ENCODE peak calls at places on chromosomes 2 and 18, in six cellular contexts. One of them, this sample, is unnamed.

GRCh38 chr2:162524192-162524591 is 180.3 kb downstream of the GCA start:
- DNase-seq in CD8-positive, alpha-beta T cell: no peak
- DNase-seq in stimulated activated CD8-positive, alpha-beta memory T cell treated with anti-CD3 and anti-CD28 coated beads, Interleukin-15, amount 100 ng/mL, for 24 hours: no peak
- DNase-seq in hepatocyte: peak
- DNase-seq in posterior cingulate gyrus: no peak
- DNase-seq in anterior cingulate cortex: no peak
- DNase-seq in this sample: no peak

GRCh38 chr2:106536490-106536889 is 49.3 kb downstream of the CD8B2 start:
- DNase-seq in CD8-positive, alpha-beta T cell: no peak
- DNase-seq in stimulated activated CD8-positive, alpha-beta memory T cell treated with anti-CD3 and anti-CD28 coated beads, Interleukin-15, amount 100 ng/mL, for 24 hours: no peak
- DNase-seq in hepatocyte: no peak
- DNase-seq in posterior cingulate gyrus: no peak
- DNase-seq in anterior cingulate cortex: no peak
- DNase-seq in this sample: no peak

GRCh38 chr2:52414596-52414995 is 1353.0 kb upstream of the CHAC2 start:
- DNase-seq in CD8-positive, alpha-beta T cell: no peak
- DNase-seq in stimulated activated CD8-positive, alpha-beta memory T cell treated with anti-CD3 and anti-CD28 coated beads, Interleukin-15, amount 100 ng/mL, for 24 hours: no peak
- DNase-seq in hepatocyte: no peak
- DNase-seq in posterior cingulate gyrus: no peak
- DNase-seq in anterior cingulate cortex: no peak
- DNase-seq in this sample: no peak

GRCh38 chr2:239357954-239358754 is 42.7 kb downstream of the HDAC4 start:
- DNase-seq in CD8-positive, alpha-beta T cell: no peak
- DNase-seq in stimulated activated CD8-positive, alpha-beta memory T cell treated with anti-CD3 and anti-CD28 coated beads, Interleukin-15, amount 100 ng/mL, for 24 hours: no peak
- DNase-seq in hepatocyte: no peak
- DNase-seq in posterior cingulate gyrus: no peak
- DNase-seq in anterior cingulate cortex: no peak
- DNase-seq in this sample: no peak

GRCh38 chr18:1408331-1408835 is 503.7 kb downstream of the ADCYAP1 start:
- DNase-seq in CD8-positive, alpha-beta T cell: no peak
- DNase-seq in stimulated activated CD8-positive, alpha-beta memory T cell treated with anti-CD3 and anti-CD28 coated beads, Interleukin-15, amount 100 ng/mL, for 24 hours: no peak
- DNase-seq in hepatocyte: peak
- DNase-seq in posterior cingulate gyrus: no peak
- DNase-seq in anterior cingulate cortex: no peak
- DNase-seq in this sample: no peak

GRCh38 chr2:120520929-120521912 is 175.3 kb downstream of the INHBB start:
- DNase-seq in CD8-positive, alpha-beta T cell: no peak
- DNase-seq in stimulated activated CD8-positive, alpha-beta memory T cell treated with anti-CD3 and anti-CD28 coated beads, Interleukin-15, amount 100 ng/mL, for 24 hours: no peak
- DNase-seq in hepatocyte: no peak
- DNase-seq in posterior cingulate gyrus: no peak
- DNase-seq in anterior cingulate cortex: no peak
- DNase-seq in this sample: no peak

GRCh38 chr2:38374978-38375377 is 2.1 kb downstream of the ATL2 start:
- DNase-seq in CD8-positive, alpha-beta T cell: no peak
- DNase-seq in stimulated activated CD8-positive, alpha-beta memory T cell treated with anti-CD3 and anti-CD28 coated beads, Interleukin-15, amount 100 ng/mL, for 24 hours: no peak
- DNase-seq in hepatocyte: no peak
- DNase-seq in posterior cingulate gyrus: no peak
- DNase-seq in anterior cingulate cortex: no peak
- DNase-seq in this sample: no peak

GRCh38 chr18:48640566-48641270 is 101.9 kb downstream of the CTIF start:
- DNase-seq in CD8-positive, alpha-beta T cell: no peak
- DNase-seq in stimulated activated CD8-positive, alpha-beta memory T cell treated with anti-CD3 and anti-CD28 coated beads, Interleukin-15, amount 100 ng/mL, for 24 hours: no peak
- DNase-seq in hepatocyte: no peak
- DNase-seq in posterior cingulate gyrus: no peak
- DNase-seq in anterior cingulate cortex: no peak
- DNase-seq in this sample: no peak

GRCh38 chr2:63851912-63852311 is 10.2 kb downstream of the UGP2 start:
- DNase-seq in CD8-positive, alpha-beta T cell: no peak
- DNase-seq in stimulated activated CD8-positive, alpha-beta memory T cell treated with anti-CD3 and anti-CD28 coated beads, Interleukin-15, amount 100 ng/mL, for 24 hours: no peak
- DNase-seq in hepatocyte: no peak
- DNase-seq in posterior cingulate gyrus: no peak
- DNase-seq in anterior cingulate cortex: no peak
- DNase-seq in this sample: no peak

GRCh38 chr2:130372055-130372832 is 16.4 kb downstream of the PTPN18 start:
- DNase-seq in CD8-positive, alpha-beta T cell: peak
- DNase-seq in stimulated activated CD8-positive, alpha-beta memory T cell treated with anti-CD3 and anti-CD28 coated beads, Interleukin-15, amount 100 ng/mL, for 24 hours: peak
- DNase-seq in hepatocyte: peak
- DNase-seq in posterior cingulate gyrus: peak
- DNase-seq in anterior cingulate cortex: peak
- DNase-seq in this sample: peak

GRCh38 chr2:99154643-99155536 is at the start of the genes LIPT1 and TSGA10:
- DNase-seq in CD8-positive, alpha-beta T cell: peak
- DNase-seq in stimulated activated CD8-positive, alpha-beta memory T cell treated with anti-CD3 and anti-CD28 coated beads, Interleukin-15, amount 100 ng/mL, for 24 hours: peak
- DNase-seq in hepatocyte: peak
- DNase-seq in posterior cingulate gyrus: peak
- DNase-seq in anterior cingulate cortex: peak
- DNase-seq in this sample: peak

GRCh38 chr2:204452464-204453023 is 92.7 kb upstream of the PARD3B start:
- DNase-seq in CD8-positive, alpha-beta T cell: no peak
- DNase-seq in stimulated activated CD8-positive, alpha-beta memory T cell treated with anti-CD3 and anti-CD28 coated beads, Interleukin-15, amount 100 ng/mL, for 24 hours: no peak
- DNase-seq in hepatocyte: peak
- DNase-seq in posterior cingulate gyrus: no peak
- DNase-seq in anterior cingulate cortex: no peak
- DNase-seq in this sample: no peak

GRCh38 chr2:284896-285492 is 2.9 kb downstream of the ALKAL2 start:
- DNase-seq in CD8-positive, alpha-beta T cell: no peak
- DNase-seq in stimulated activated CD8-positive, alpha-beta memory T cell treated with anti-CD3 and anti-CD28 coated beads, Interleukin-15, amount 100 ng/mL, for 24 hours: no peak
- DNase-seq in hepatocyte: no peak
- DNase-seq in posterior cingulate gyrus: no peak
- DNase-seq in anterior cingulate cortex: no peak
- DNase-seq in this sample: no peak

GRCh38 chr2:187188783-187189631 is 259.0 kb downstream of the CALCRL start:
- DNase-seq in CD8-positive, alpha-beta T cell: no peak
- DNase-seq in stimulated activated CD8-positive, alpha-beta memory T cell treated with anti-CD3 and anti-CD28 coated beads, Interleukin-15, amount 100 ng/mL, for 24 hours: no peak
- DNase-seq in hepatocyte: no peak
- DNase-seq in posterior cingulate gyrus: no peak
- DNase-seq in anterior cingulate cortex: no peak
- DNase-seq in this sample: no peak

GRCh38 chr2:99545066-99545465 is 55.2 kb upstream of the REV1 start:
- DNase-seq in CD8-positive, alpha-beta T cell: no peak
- DNase-seq in stimulated activated CD8-positive, alpha-beta memory T cell treated with anti-CD3 and anti-CD28 coated beads, Interleukin-15, amount 100 ng/mL, for 24 hours: no peak
- DNase-seq in hepatocyte: no peak
- DNase-seq in posterior cingulate gyrus: no peak
- DNase-seq in anterior cingulate cortex: no peak
- DNase-seq in this sample: no peak

GRCh38 chr2:14608245-14608644 is 24.3 kb upstream of the LRATD1 start:
- DNase-seq in CD8-positive, alpha-beta T cell: no peak
- DNase-seq in stimulated activated CD8-positive, alpha-beta memory T cell treated with anti-CD3 and anti-CD28 coated beads, Interleukin-15, amount 100 ng/mL, for 24 hours: no peak
- DNase-seq in hepatocyte: no peak
- DNase-seq in posterior cingulate gyrus: no peak
- DNase-seq in anterior cingulate cortex: no peak
- DNase-seq in this sample: no peak

GRCh38 chr2:241863021-241863954 is 4.6 kb upstream of the PDCD1 start:
- DNase-seq in CD8-positive, alpha-beta T cell: no peak
- DNase-seq in stimulated activated CD8-positive, alpha-beta memory T cell treated with anti-CD3 and anti-CD28 coated beads, Interleukin-15, amount 100 ng/mL, for 24 hours: no peak
- DNase-seq in hepatocyte: no peak
- DNase-seq in posterior cingulate gyrus: no peak
- DNase-seq in anterior cingulate cortex: no peak
- DNase-seq in this sample: no peak

GRCh38 chr2:236965021-236965840 is 120.5 kb upstream of the COPS8 start:
- DNase-seq in CD8-positive, alpha-beta T cell: no peak
- DNase-seq in stimulated activated CD8-positive, alpha-beta memory T cell treated with anti-CD3 and anti-CD28 coated beads, Interleukin-15, amount 100 ng/mL, for 24 hours: no peak
- DNase-seq in hepatocyte: no peak
- DNase-seq in posterior cingulate gyrus: no peak
- DNase-seq in anterior cingulate cortex: no peak
- DNase-seq in this sample: no peak

GRCh38 chr2:174024524-174025270 is 59.5 kb upstream of the SP3 start:
- DNase-seq in CD8-positive, alpha-beta T cell: no peak
- DNase-seq in stimulated activated CD8-positive, alpha-beta memory T cell treated with anti-CD3 and anti-CD28 coated beads, Interleukin-15, amount 100 ng/mL, for 24 hours: no peak
- DNase-seq in hepatocyte: peak
- DNase-seq in posterior cingulate gyrus: no peak
- DNase-seq in anterior cingulate cortex: no peak
- DNase-seq in this sample: no peak

GRCh38 chr2:149383340-149383739 is 53.0 kb downstream of the LYPD6 start:
- DNase-seq in CD8-positive, alpha-beta T cell: no peak
- DNase-seq in stimulated activated CD8-positive, alpha-beta memory T cell treated with anti-CD3 and anti-CD28 coated beads, Interleukin-15, amount 100 ng/mL, for 24 hours: no peak
- DNase-seq in hepatocyte: no peak
- DNase-seq in posterior cingulate gyrus: no peak
- DNase-seq in anterior cingulate cortex: no peak
- DNase-seq in this sample: no peak

GRCh38 chr18:46574740-46575108 is 82.3 kb downstream of the LOXHD1 start:
- DNase-seq in CD8-positive, alpha-beta T cell: no peak
- DNase-seq in stimulated activated CD8-positive, alpha-beta memory T cell treated with anti-CD3 and anti-CD28 coated beads, Interleukin-15, amount 100 ng/mL, for 24 hours: no peak
- DNase-seq in hepatocyte: no peak
- DNase-seq in posterior cingulate gyrus: no peak
- DNase-seq in anterior cingulate cortex: no peak
- DNase-seq in this sample: no peak

GRCh38 chr2:151973901-151974199 is 125.0 kb downstream of the CACNB4 start:
- DNase-seq in CD8-positive, alpha-beta T cell: no peak
- DNase-seq in stimulated activated CD8-positive, alpha-beta memory T cell treated with anti-CD3 and anti-CD28 coated beads, Interleukin-15, amount 100 ng/mL, for 24 hours: no peak
- DNase-seq in hepatocyte: peak
- DNase-seq in posterior cingulate gyrus: peak
- DNase-seq in anterior cingulate cortex: no peak
- DNase-seq in this sample: no peak

GRCh38 chr18:78517973-78518372 is 461.6 kb upstream of the SALL3 start:
- DNase-seq in CD8-positive, alpha-beta T cell: no peak
- DNase-seq in stimulated activated CD8-positive, alpha-beta memory T cell treated with anti-CD3 and anti-CD28 coated beads, Interleukin-15, amount 100 ng/mL, for 24 hours: no peak
- DNase-seq in hepatocyte: no peak
- DNase-seq in posterior cingulate gyrus: no peak
- DNase-seq in anterior cingulate cortex: no peak
- DNase-seq in this sample: no peak

GRCh38 chr2:66456183-66457041 is 21.5 kb downstream of the MEIS1 start:
- DNase-seq in CD8-positive, alpha-beta T cell: no peak
- DNase-seq in stimulated activated CD8-positive, alpha-beta memory T cell treated with anti-CD3 and anti-CD28 coated beads, Interleukin-15, amount 100 ng/mL, for 24 hours: no peak
- DNase-seq in hepatocyte: no peak
- DNase-seq in posterior cingulate gyrus: no peak
- DNase-seq in anterior cingulate cortex: no peak
- DNase-seq in this sample: no peak

GRCh38 chr18:62531931-62532330 is 9.1 kb downstream of the ZCCHC2 start:
- DNase-seq in CD8-positive, alpha-beta T cell: no peak
- DNase-seq in stimulated activated CD8-positive, alpha-beta memory T cell treated with anti-CD3 and anti-CD28 coated beads, Interleukin-15, amount 100 ng/mL, for 24 hours: no peak
- DNase-seq in hepatocyte: no peak
- DNase-seq in posterior cingulate gyrus: no peak
- DNase-seq in anterior cingulate cortex: no peak
- DNase-seq in this sample: no peak

GRCh38 chr2:234964631-234965461 is 13.0 kb downstream of the SH3BP4 start:
- DNase-seq in CD8-positive, alpha-beta T cell: no peak
- DNase-seq in stimulated activated CD8-positive, alpha-beta memory T cell treated with anti-CD3 and anti-CD28 coated beads, Interleukin-15, amount 100 ng/mL, for 24 hours: no peak
- DNase-seq in hepatocyte: no peak
- DNase-seq in posterior cingulate gyrus: no peak
- DNase-seq in anterior cingulate cortex: no peak
- DNase-seq in this sample: no peak

GRCh38 chr2:127261835-127262234 is 32.1 kb downstream of the ERCC3 start:
- DNase-seq in CD8-positive, alpha-beta T cell: no peak
- DNase-seq in stimulated activated CD8-positive, alpha-beta memory T cell treated with anti-CD3 and anti-CD28 coated beads, Interleukin-15, amount 100 ng/mL, for 24 hours: no peak
- DNase-seq in hepatocyte: no peak
- DNase-seq in posterior cingulate gyrus: no peak
- DNase-seq in anterior cingulate cortex: no peak
- DNase-seq in this sample: no peak